ENCODE peak calls at places on chromosomes 2 and 18, in seven cellular contexts. Z is anterior cingulate cortex, A is progenitor cell of endocrine pancreas, R is mucosa of gallbladder, O is WERI-Rb-1, C is HTR-8/SVneo, H is Caco-2. L is an unnamed sample.
A peak's percentile ranks its signal among the peaks of the same experiment; 100 is the strongest.

GRCh38 chr2:203826704-203827103 is 40.9 kb upstream of the CTLA4 start:
- DNase-seq in H (no peak), R (no peak), Z (no peak), C (no peak), A (no peak), O (no peak), L (no peak)

GRCh38 chr2:204049635-204050034 is 113.1 kb downstream of the ICOS start:
- DNase-seq in R (no peak), Z (no peak), O (no peak), A (no peak), C (no peak), H (no peak), L (no peak)

GRCh38 chr2:95356821-95357700 is 45.4 kb upstream of the FAHD2A start:
- DNase-seq in O (no peak), Z (no peak), C (no peak), R (no peak), A (no peak), H (no peak), L (no peak)

GRCh38 chr2:10889741-10890215 is 22.0 kb upstream of the KCNF1 start:
- DNase-seq in H (no peak), C (no peak), A (no peak), R (no peak), O (peak; percentile 51), Z (no peak), L (no peak)

GRCh38 chr2:42569116-42569711 is 782 bp downstream of the MTA3 start:
- DNase-seq in H (peak; percentile 38), Z (peak; percentile 7), R (no peak), A (no peak), C (peak; percentile 53), O (peak; percentile 36), L (no peak)

GRCh38 chr2:229129738-229130371 is 141.2 kb downstream of the PID1 start:
- DNase-seq in O (no peak), Z (no peak), C (no peak), R (no peak), A (no peak), H (peak; percentile 3), L (no peak)

GRCh38 chr2:178912416-178913056 is 105.3 kb upstream of the TTN start:
- DNase-seq in A (no peak), O (no peak), R (no peak), H (no peak), C (no peak), Z (no peak), L (no peak)

GRCh38 chr2:212385241-212385640 is 153.4 kb downstream of the ERBB4 start:
- DNase-seq in O (no peak), R (no peak), C (no peak), Z (no peak), H (no peak), A (no peak), L (no peak)

GRCh38 chr2:97797355-97797754 is 84.0 kb downstream of the ZAP70 start:
- DNase-seq in A (no peak), H (no peak), R (no peak), Z (no peak), O (no peak), C (no peak), L (no peak)

GRCh38 chr2:64748561-64748960 is 94.8 kb upstream of the SERTAD2 start:
- DNase-seq in Z (no peak), R (no peak), O (no peak), A (no peak), C (no peak), H (no peak), L (no peak)

GRCh38 chr18:76984193-76985155 is 148.1 kb downstream of the MBP start:
- DNase-seq in H (no peak), R (no peak), A (no peak), C (no peak), O (no peak), Z (no peak), L (no peak)

GRCh38 chr2:11988691-11989465 is 242.4 kb downstream of the LPIN1 start:
- DNase-seq in H (no peak), O (no peak), A (no peak), R (no peak), C (no peak), Z (no peak), L (no peak)

GRCh38 chr2:234863043-234863934 is 88.5 kb upstream of the SH3BP4 start:
- DNase-seq in Z (no peak), R (peak; percentile 46), O (peak; percentile 45), H (no peak), A (no peak), C (peak; percentile 82), L (no peak)

GRCh38 chr2:61770298-61770697 is 83.6 kb downstream of the FAM161A start:
- DNase-seq in Z (no peak), H (no peak), O (no peak), R (no peak), A (no peak), C (no peak), L (no peak)

GRCh38 chr2:133568172-133568571 is at the start of gene NCKAP5:
- DNase-seq in O (no peak), H (peak; percentile 60), Z (peak; percentile 4), A (no peak), R (peak; percentile 73), C (no peak), L (no peak)

GRCh38 chr2:215332876-215333600 is 21.2 kb downstream of the ATIC start:
- DNase-seq in O (no peak), H (peak; percentile 54), Z (no peak), C (no peak), R (no peak), A (no peak), L (no peak)

GRCh38 chr2:144678741-144679140 is 158.8 kb upstream of the ZEB2 start:
- DNase-seq in H (no peak), Z (no peak), A (no peak), R (no peak), O (no peak), C (no peak), L (no peak)

GRCh38 chr18:7743256-7743655 is 176.1 kb downstream of the PTPRM start:
- DNase-seq in O (no peak), A (no peak), R (no peak), H (no peak), Z (no peak), C (no peak), L (no peak)

GRCh38 chr2:49286045-49286444 is 131.7 kb upstream of the FSHR start:
- DNase-seq in Z (no peak), H (peak; percentile 16), A (no peak), R (no peak), C (no peak), O (no peak), L (no peak)

GRCh38 chr18:57630759-57631660 is 9.4 kb upstream of the NARS1 start:
- DNase-seq in A (no peak), C (no peak), O (no peak), R (no peak), Z (no peak), H (no peak), L (no peak)

GRCh38 chr2:22904126-22904684 is 480.8 kb upstream of the KLHL29 start:
- DNase-seq in R (no peak), Z (no peak), C (peak; percentile 10), O (peak; percentile 74), H (peak; percentile 54), A (peak; percentile 18), L (no peak)

GRCh38 chr18:75068682-75069435 is 140.1 kb downstream of the PTGR3 start:
- DNase-seq in R (no peak), H (no peak), O (no peak), C (no peak), Z (no peak), A (no peak), L (no peak)

GRCh38 chr2:205564761-205565160 is 117.5 kb upstream of the NRP2 start:
- DNase-seq in C (no peak), O (no peak), A (no peak), R (no peak), H (peak; percentile 28), Z (no peak), L (no peak)

GRCh38 chr2:102927854-102928267 is 166.0 kb downstream of the TMEM182 start:
- DNase-seq in R (no peak), C (no peak), A (no peak), H (no peak), Z (no peak), O (no peak), L (no peak)

GRCh38 chr2:9178905-9179571 is 27.6 kb upstream of the ASAP2 start:
- DNase-seq in O (no peak), C (no peak), H (peak; percentile 51), Z (no peak), A (no peak), R (peak; percentile 39), L (no peak)

GRCh38 chr2:42786561-42787345 is 5.6 kb downstream of the HAAO start:
- DNase-seq in H (no peak), R (no peak), O (no peak), A (no peak), C (no peak), Z (no peak), L (no peak)

GRCh38 chr2:46621499-46621898 is 142.1 kb downstream of the TMEM247 start:
- DNase-seq in H (no peak), O (no peak), Z (no peak), A (no peak), R (no peak), C (no peak), L (no peak)

GRCh38 chr2:44743473-44743872 is 198.0 kb upstream of the SIX3 start:
- DNase-seq in O (no peak), H (no peak), R (no peak), C (no peak), A (no peak), Z (no peak), L (no peak)

GRCh38 chr2:42861321-42861720 is 68.9 kb upstream of the HAAO start:
- DNase-seq in H (no peak), Z (no peak), A (no peak), C (no peak), O (no peak), R (no peak), L (no peak)

GRCh38 chr2:39494784-39495251 is 57.7 kb upstream of the MAP4K3 start:
- DNase-seq in H (no peak), A (no peak), Z (no peak), R (no peak), O (no peak), C (peak; percentile 90), L (no peak)

GRCh38 chr18:25350561-25351201 is 1.3 kb downstream of the ZNF521 start:
- DNase-seq in R (no peak), H (no peak), Z (no peak), A (peak; percentile 37), O (peak; percentile 9), C (no peak), L (no peak)

GRCh38 chr2:172433169-172433568 is 5.8 kb downstream of the ITGA6 start:
- DNase-seq in A (no peak), H (no peak), R (no peak), C (no peak), Z (no peak), O (no peak), L (no peak)

GRCh38 chr2:121071058-121071504 is 213.9 kb downstream of the TFCP2L1 start:
- DNase-seq in C (peak; percentile 70), R (peak; percentile 68), H (peak; percentile 88), O (peak; percentile 72), Z (no peak), A (peak; percentile 83), L (no peak)

GRCh38 chr2:1132328-1132964 is 181.8 kb downstream of the SNTG2 start:
- DNase-seq in C (no peak), O (peak; percentile 78), Z (no peak), A (no peak), H (no peak), R (no peak), L (no peak)

GRCh38 chr2:28392297-28393114 is at the start of gene FOSL2:
- DNase-seq in R (peak; percentile 98), H (peak; percentile 98), Z (peak; percentile 87), A (peak; percentile 80), O (peak; percentile 97), C (peak; percentile 96), L (peak; percentile 97)

GRCh38 chr2:66577331-66578041 is 142.6 kb downstream of the MEIS1 start:
- DNase-seq in C (no peak), O (peak; percentile 55), R (no peak), H (no peak), A (peak; percentile 38), Z (no peak), L (no peak)

GRCh38 chr18:3715223-3716080 is 265.5 kb downstream of the TGIF1 start:
- DNase-seq in R (no peak), A (no peak), O (no peak), C (no peak), Z (no peak), H (no peak), L (no peak)

GRCh38 chr2:239394978-239395377 is 5.8 kb downstream of the HDAC4 start:
- DNase-seq in R (no peak), A (no peak), O (no peak), H (no peak), Z (no peak), C (no peak), L (no peak)

L was measured in CD4-positive, alpha-beta memory T cell.